ENCODE peak calls at places on chromosomes 4 and X, in seven cellular contexts. P is hippocampal formation; E is EH; V is NCI-H2081; J is T-helper 2 cell; G is osteocyte; R is stimulated activated CD8-positive, alpha-beta memory T cell treated with anti-CD3 and anti-CD28 coated beads, Interleukin-15, amount 100 ng/mL, for 24 hours. U is an unnamed sample.

GRCh38 chr4:73607375-73608026 is 12.7 kb downstream of the RASSF6 start:
- DNase-seq in G (no peak), E (no peak), V (no peak), J (no peak), P (no peak), R (no peak), U (no peak)

GRCh38 chr4:184471872-184472539 is 2.3 kb downstream of the IRF2 start:
- DNase-seq in E (no peak), R (no peak), V (peak; percentile 32), J (peak; percentile 6), P (peak; percentile 28), G (no peak), U (no peak)

GRCh38 chr4:37446016-37446415 is 201.5 kb downstream of the NWD2 start:
- DNase-seq in R (no peak), J (no peak), G (no peak), E (no peak), V (no peak), P (no peak), U (no peak)

GRCh38 chr4:95539056-95539455 is 9.7 kb downstream of the UNC5C start:
- DNase-seq in E (no peak), V (no peak), R (no peak), J (no peak), P (no peak), G (no peak), U (no peak)

GRCh38 chrX:18119856-18120255 is 100.8 kb downstream of the BEND2 start:
- DNase-seq in J (no peak), G (no peak), E (no peak), V (peak; percentile 10), R (no peak), P (no peak), U (no peak)

GRCh38 chrX:67721321-67721720 is 177.5 kb downstream of the AR start:
- DNase-seq in P (no peak), E (no peak), V (no peak), G (no peak), J (no peak), R (no peak), U (no peak)

GRCh38 chr4:173259310-173259709 is 74.8 kb downstream of the HMGB2 start:
- DNase-seq in R (no peak), J (no peak), V (no peak), G (no peak), P (no peak), E (no peak), U (no peak)

GRCh38 chr4:148445071-148445902 is 3.1 kb upstream of the NR3C2 start:
- DNase-seq in R (peak; percentile 31), G (no peak), V (peak; percentile 23), J (peak; percentile 78), P (no peak), E (no peak), U (peak; percentile 26)

GRCh38 chr4:186622788-186623464 is 67.6 kb upstream of the MTNR1A start:
- DNase-seq in V (no peak), J (no peak), G (no peak), P (no peak), R (no peak), E (peak; percentile 85), U (no peak)

GRCh38 chrX:109600114-109600710 is 24.8 kb downstream of the KCNE5 start:
- DNase-seq in P (peak; percentile 7), G (no peak), E (peak; percentile 3), R (no peak), V (no peak), J (no peak), U (no peak)

GRCh38 chrX:26922278-26922677 is 540.9 kb downstream of the PPP4R3C start:
- DNase-seq in R (no peak), J (no peak), G (no peak), P (no peak), V (no peak), E (no peak), U (no peak)

GRCh38 chr4:22233257-22233656 is 282.6 kb downstream of the ADGRA3 start:
- DNase-seq in G (no peak), J (no peak), P (no peak), R (no peak), E (no peak), V (no peak), U (no peak)

GRCh38 chr4:173746424-173746823 is 216.4 kb upstream of the HAND2 start:
- DNase-seq in P (no peak), R (no peak), J (no peak), V (peak; percentile 9), E (no peak), G (no peak), U (no peak)

GRCh38 chrX:102832661-102833060 is 104.4 kb upstream of the RAB40AL start:
- DNase-seq in R (no peak), V (peak; percentile 9), J (no peak), P (no peak), E (peak; percentile 76), G (no peak), U (no peak)

GRCh38 chr4:185209031-185209851 is at the start of gene SNX25:
- DNase-seq in J (peak; percentile 82), E (peak; percentile 80), V (peak; percentile 80), G (peak; percentile 95), P (peak; percentile 62), R (peak; percentile 81), U (peak; percentile 86)

GRCh38 chr4:8747896-8748575 is 123.6 kb downstream of the HMX1 start:
- DNase-seq in P (no peak), G (no peak), J (no peak), R (no peak), V (no peak), E (no peak), U (no peak)

GRCh38 chrX:151759041-151759440 is 24.5 kb downstream of the CNGA2 start:
- DNase-seq in G (no peak), V (no peak), E (no peak), J (no peak), P (no peak), R (no peak), U (no peak)

GRCh38 chr4:58111818-58112217 is 1001.6 kb upstream of the IGFBP7 start:
- DNase-seq in P (no peak), E (no peak), G (no peak), J (no peak), R (no peak), V (no peak), U (no peak)

GRCh38 chr4:56655209-56655626 is 25.9 kb downstream of the HOPX start:
- DNase-seq in P (no peak), R (no peak), J (no peak), E (peak; percentile 43), G (no peak), V (peak; percentile 14), U (no peak)

GRCh38 chr4:142607976-142608375 is 238.1 kb downstream of the INPP4B start:
- DNase-seq in R (no peak), G (no peak), J (no peak), E (no peak), P (no peak), V (no peak), U (no peak)

GRCh38 chrX:9885150-9885549 is 82.0 kb upstream of the CLDN34 start:
- DNase-seq in P (peak; percentile 59), E (peak; percentile 65), R (peak; percentile 20), V (peak; percentile 74), G (no peak), J (no peak), U (peak; percentile 5)

GRCh38 chr4:168409089-168409801 is 71.0 kb downstream of the DDX60L start:
- DNase-seq in V (no peak), G (no peak), R (no peak), J (no peak), P (no peak), E (peak; percentile 82), U (no peak)

GRCh38 chr4:133150643-133151300 is 1.7 kb downstream of the PCDH10 start:
- DNase-seq in G (peak; percentile 84), E (peak; percentile 31), P (no peak), J (no peak), V (peak; percentile 21), R (no peak), U (no peak)

GRCh38 chr4:153467154-153467896 is 1.2 kb downstream of the TMEM131L start:
- DNase-seq in V (peak; percentile 78), R (no peak), G (no peak), J (peak; percentile 30), P (no peak), E (no peak), U (peak; percentile 33)

GRCh38 chr4:176156656-176157055 is 38.7 kb downstream of the SPATA4 start:
- DNase-seq in R (no peak), G (no peak), P (no peak), J (no peak), V (no peak), E (no peak), U (no peak)

GRCh38 chr4:73704314-73705055 is 35.9 kb upstream of the CXCL8 start:
- DNase-seq in V (no peak), E (peak; percentile 99), P (no peak), G (no peak), J (no peak), R (no peak), U (no peak)

GRCh38 chr4:30116401-30116800 is 603.8 kb upstream of the PCDH7 start:
- DNase-seq in G (no peak), E (no peak), J (no peak), P (no peak), R (no peak), V (no peak), U (no peak)

GRCh38 chr4:125390126-125390525 is 75.4 kb downstream of the FAT4 start:
- DNase-seq in P (no peak), V (no peak), J (no peak), G (no peak), E (peak; percentile 83), R (no peak), U (no peak)

GRCh38 chr4:8390604-8391003 is 49.9 kb downstream of the ACOX3 start:
- DNase-seq in P (no peak), J (no peak), R (no peak), E (no peak), V (no peak), G (no peak), U (no peak)

GRCh38 chrX:115690554-115691216 is 129.7 kb downstream of the PLS3 start:
- DNase-seq in J (no peak), V (peak; percentile 83), R (no peak), G (peak; percentile 89), P (peak; percentile 71), E (peak; percentile 82), U (peak; percentile 0)

U was measured in activated T-helper 1 cell treated with anti-CD3 and anti-CD28 coated beads, Interleukin-12 subunit alpha, Interleukin-12 subunit beta, Interleukin-2, Interleukin-4 antibody, amounts not matched to agents 30 ng/mL and 10 ng/mL and 1 ng/mL, durations not matched to agents 14 hours and 24 hours and 36 hours.